ENCODE peak calls at places on chromosomes 13 and 19, in five cellular contexts. O, F, K, Q and W are unnamed samples.

GRCh38 chr19:11324079-11324661 is 15.3 kb downstream of the RAB3D start:
- DNase-seq in F (peak; percentile 80), Q (no peak), K (peak; percentile 83), O (peak; percentile 68), W (peak; percentile 100)

GRCh38 chr13:110617326-110618072 is 2.2 kb downstream of the NAXD start:
- DNase-seq in Q (no peak), F (peak; percentile 28), K (peak; percentile 35), O (no peak), W (no peak)

GRCh38 chr13:96003304-96003703 is 49.9 kb downstream of the UGGT2 start:
- DNase-seq in Q (no peak), F (peak; percentile 10), K (no peak), O (no peak), W (no peak)

GRCh38 chr13:30808600-30808999 is 73.3 kb downstream of the ALOX5AP start:
- DNase-seq in O (no peak), F (peak; percentile 62), K (no peak), Q (no peak), W (no peak)

GRCh38 chr19:45729774-45730388 is 815 bp downstream of the FBXO46 start:
- DNase-seq in O (no peak), K (no peak), Q (no peak), F (no peak), W (no peak)

GRCh38 chr19:18646535-18647370 is 9.9 kb downstream of the KLHL26 start:
- DNase-seq in O (peak; percentile 59), K (no peak), Q (no peak), F (no peak), W (no peak)

GRCh38 chr19:5292843-5293606 is 47.6 kb downstream of the PTPRS start:
- DNase-seq in Q (peak; percentile 12), F (peak; percentile 55), K (peak; percentile 55), O (peak; percentile 87), W (no peak)

GRCh38 chr13:42907745-42908144 is 84.3 kb downstream of the EPSTI1 start:
- DNase-seq in Q (no peak), F (no peak), O (no peak), K (no peak), W (no peak)

GRCh38 chr19:33529094-33529676 is 7.6 kb upstream of the PEPD start:
- DNase-seq in K (no peak), Q (no peak), O (no peak), F (no peak), W (no peak)

GRCh38 chr19:22199171-22199570 is 2.4 kb upstream of the ZNF676 start:
- DNase-seq in F (no peak), O (no peak), K (no peak), Q (no peak), W (no peak)

GRCh38 chr13:79404985-79405384 is 1.1 kb downstream of the RBM26 start:
- DNase-seq in K (no peak), F (peak; percentile 43), Q (no peak), O (no peak), W (no peak)

GRCh38 chr13:59743195-59743594 is 420.5 kb downstream of the DIAPH3 start:
- DNase-seq in O (no peak), K (no peak), Q (no peak), F (no peak), W (no peak)

GRCh38 chr13:36999054-36999927 is at the start of gene ALG5:
- DNase-seq in Q (peak; percentile 92), F (peak; percentile 85), O (peak; percentile 95), K (peak; percentile 79), W (peak; percentile 77)